ENCODE peak calls at places on chromosome 12, in nine cellular contexts. One of them, this sample, is unnamed.

GRCh38 chr12:125549836-125550235 is 484.6 kb downstream of the AACS start:
- DNase-seq in MM.1S: no peak
- DNase-seq in ovary: no peak
- DNase-seq in CD8-positive, alpha-beta memory T cell: no peak
- DNase-seq in body of pancreas: no peak
- DNase-seq in cardiac muscle cell: no peak
- DNase-seq in mammary epithelial cell: no peak
- DNase-seq in spleen: no peak
- DNase-seq in heart right ventricle: no peak
- DNase-seq in this sample: no peak

GRCh38 chr12:92193846-92194245 is 48.2 kb upstream of the BTG1 start:
- DNase-seq in MM.1S: no peak
- DNase-seq in ovary: no peak
- DNase-seq in CD8-positive, alpha-beta memory T cell: no peak
- DNase-seq in body of pancreas: no peak
- DNase-seq in cardiac muscle cell: no peak
- DNase-seq in mammary epithelial cell: no peak
- DNase-seq in spleen: no peak
- DNase-seq in heart right ventricle: no peak
- DNase-seq in this sample: no peak

GRCh38 chr12:128698573-128698972 is 125.2 kb downstream of the SLC15A4 start:
- DNase-seq in MM.1S: no peak
- DNase-seq in ovary: no peak
- DNase-seq in CD8-positive, alpha-beta memory T cell: no peak
- DNase-seq in body of pancreas: no peak
- DNase-seq in cardiac muscle cell: no peak
- DNase-seq in mammary epithelial cell: no peak
- DNase-seq in spleen: no peak
- DNase-seq in heart right ventricle: no peak
- DNase-seq in this sample: no peak

GRCh38 chr12:89353188-89353822 is 1.0 kb upstream of the DUSP6 start:
- DNase-seq in MM.1S: peak
- DNase-seq in ovary: peak
- DNase-seq in CD8-positive, alpha-beta memory T cell: peak
- DNase-seq in body of pancreas: peak
- DNase-seq in cardiac muscle cell: peak
- DNase-seq in mammary epithelial cell: no peak
- DNase-seq in spleen: no peak
- DNase-seq in heart right ventricle: peak
- DNase-seq in this sample: peak

GRCh38 chr12:3538691-3539030 is 47.7 kb downstream of the PRMT8 start:
- DNase-seq in MM.1S: no peak
- DNase-seq in ovary: no peak
- DNase-seq in CD8-positive, alpha-beta memory T cell: no peak
- DNase-seq in body of pancreas: no peak
- DNase-seq in cardiac muscle cell: no peak
- DNase-seq in mammary epithelial cell: no peak
- DNase-seq in spleen: no peak
- DNase-seq in heart right ventricle: no peak
- DNase-seq in this sample: no peak

GRCh38 chr12:105968025-105968424 is 170.7 kb downstream of the NUAK1 start:
- DNase-seq in MM.1S: no peak
- DNase-seq in ovary: no peak
- DNase-seq in CD8-positive, alpha-beta memory T cell: no peak
- DNase-seq in body of pancreas: no peak
- DNase-seq in cardiac muscle cell: no peak
- DNase-seq in mammary epithelial cell: no peak
- DNase-seq in spleen: no peak
- DNase-seq in heart right ventricle: no peak
- DNase-seq in this sample: no peak

GRCh38 chr12:53006810-53007742 is 820 bp downstream of the EIF4B start:
- DNase-seq in MM.1S: peak
- DNase-seq in ovary: peak
- DNase-seq in CD8-positive, alpha-beta memory T cell: peak
- DNase-seq in body of pancreas: peak
- DNase-seq in cardiac muscle cell: peak
- DNase-seq in mammary epithelial cell: peak
- DNase-seq in spleen: peak
- DNase-seq in heart right ventricle: peak
- DNase-seq in this sample: peak

GRCh38 chr12:43969882-43970281 is 134.0 kb downstream of the TMEM117 start:
- DNase-seq in MM.1S: no peak
- DNase-seq in ovary: no peak
- DNase-seq in CD8-positive, alpha-beta memory T cell: no peak
- DNase-seq in body of pancreas: no peak
- DNase-seq in cardiac muscle cell: peak
- DNase-seq in mammary epithelial cell: peak
- DNase-seq in spleen: no peak
- DNase-seq in heart right ventricle: no peak
- DNase-seq in this sample: no peak

GRCh38 chr12:32641287-32641901 is 37.7 kb upstream of the DNM1L start:
- DNase-seq in MM.1S: no peak
- DNase-seq in ovary: no peak
- DNase-seq in CD8-positive, alpha-beta memory T cell: no peak
- DNase-seq in body of pancreas: no peak
- DNase-seq in cardiac muscle cell: no peak
- DNase-seq in mammary epithelial cell: no peak
- DNase-seq in spleen: no peak
- DNase-seq in heart right ventricle: no peak
- DNase-seq in this sample: no peak

GRCh38 chr12:19110541-19110940 is 19.0 kb upstream of the PLEKHA5 start:
- DNase-seq in MM.1S: no peak
- DNase-seq in ovary: no peak
- DNase-seq in CD8-positive, alpha-beta memory T cell: no peak
- DNase-seq in body of pancreas: no peak
- DNase-seq in cardiac muscle cell: peak
- DNase-seq in mammary epithelial cell: no peak
- DNase-seq in spleen: no peak
- DNase-seq in heart right ventricle: no peak
- DNase-seq in this sample: no peak

GRCh38 chr12:115306380-115306779 is 622.4 kb upstream of the TBX3 start:
- DNase-seq in MM.1S: no peak
- DNase-seq in ovary: no peak
- DNase-seq in CD8-positive, alpha-beta memory T cell: no peak
- DNase-seq in body of pancreas: no peak
- DNase-seq in cardiac muscle cell: no peak
- DNase-seq in mammary epithelial cell: no peak
- DNase-seq in spleen: no peak
- DNase-seq in heart right ventricle: no peak
- DNase-seq in this sample: no peak

GRCh38 chr12:101108130-101108529 is 101.9 kb downstream of the SLC5A8 start:
- DNase-seq in MM.1S: peak
- DNase-seq in ovary: no peak
- DNase-seq in CD8-positive, alpha-beta memory T cell: no peak
- DNase-seq in body of pancreas: no peak
- DNase-seq in cardiac muscle cell: no peak
- DNase-seq in mammary epithelial cell: no peak
- DNase-seq in spleen: no peak
- DNase-seq in heart right ventricle: no peak
- DNase-seq in this sample: no peak

GRCh38 chr12:130263025-130263424 is 74.7 kb upstream of the PIWIL1 start:
- DNase-seq in MM.1S: no peak
- DNase-seq in ovary: no peak
- DNase-seq in CD8-positive, alpha-beta memory T cell: no peak
- DNase-seq in body of pancreas: no peak
- DNase-seq in cardiac muscle cell: no peak
- DNase-seq in mammary epithelial cell: no peak
- DNase-seq in spleen: no peak
- DNase-seq in heart right ventricle: no peak
- DNase-seq in this sample: no peak

GRCh38 chr12:95838125-95838524 is 20.6 kb upstream of the SNRPF start:
- DNase-seq in MM.1S: peak
- DNase-seq in ovary: no peak
- DNase-seq in CD8-positive, alpha-beta memory T cell: no peak
- DNase-seq in body of pancreas: no peak
- DNase-seq in cardiac muscle cell: peak
- DNase-seq in mammary epithelial cell: no peak
- DNase-seq in spleen: no peak
- DNase-seq in heart right ventricle: no peak
- DNase-seq in this sample: no peak

GRCh38 chr12:66688836-66689439 is 10.1 kb upstream of the GRIP1 start:
- DNase-seq in MM.1S: peak
- DNase-seq in ovary: peak
- DNase-seq in CD8-positive, alpha-beta memory T cell: no peak
- DNase-seq in body of pancreas: peak
- DNase-seq in cardiac muscle cell: peak
- DNase-seq in mammary epithelial cell: peak
- DNase-seq in spleen: no peak
- DNase-seq in heart right ventricle: peak
- DNase-seq in this sample: peak

GRCh38 chr12:50017047-50017446 is 8.2 kb downstream of the RACGAP1 start:
- DNase-seq in MM.1S: no peak
- DNase-seq in ovary: peak
- DNase-seq in CD8-positive, alpha-beta memory T cell: no peak
- DNase-seq in body of pancreas: peak
- DNase-seq in cardiac muscle cell: peak
- DNase-seq in mammary epithelial cell: peak
- DNase-seq in spleen: no peak
- DNase-seq in heart right ventricle: peak
- DNase-seq in this sample: no peak

DNA sequence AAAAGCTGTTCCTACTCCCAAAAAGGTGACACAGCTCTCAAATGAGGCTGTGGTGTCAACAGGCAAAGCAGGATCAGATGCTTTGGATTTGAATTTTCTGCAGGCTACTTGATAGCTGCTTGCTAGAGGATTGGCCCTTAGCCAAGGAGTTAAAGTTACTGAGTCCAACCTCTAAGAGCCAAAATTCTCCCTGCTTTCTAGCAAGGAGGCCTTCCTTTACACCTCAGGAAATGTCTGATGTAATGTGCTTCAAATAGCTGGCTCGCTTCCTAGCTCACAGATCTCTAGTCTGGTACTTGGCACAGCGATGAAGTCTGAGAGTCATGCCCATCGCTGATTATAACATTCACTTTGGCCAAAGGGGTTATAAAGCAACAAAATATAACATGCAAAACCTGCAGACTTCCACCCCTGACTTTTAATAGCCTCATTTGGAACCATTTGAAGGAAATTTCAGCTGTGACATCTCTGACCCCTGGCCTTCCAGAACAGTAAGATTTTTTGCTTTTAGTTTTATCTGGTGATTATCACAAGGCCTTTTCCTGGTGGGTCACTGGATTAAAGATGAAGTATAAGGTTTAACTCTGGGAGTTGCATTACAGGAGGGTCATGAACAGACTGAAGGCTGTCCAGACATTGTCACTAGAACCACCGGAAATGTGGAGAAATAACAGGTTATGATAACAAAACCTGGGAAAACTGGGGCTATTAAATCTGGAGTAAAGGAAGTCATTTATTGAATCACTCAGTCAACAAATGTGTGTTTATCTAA is 189.7 kb downstream of the EPS8 start:
- DNase-seq in MM.1S: no peak
- DNase-seq in ovary: no peak
- DNase-seq in CD8-positive, alpha-beta memory T cell: no peak
- DNase-seq in body of pancreas: no peak
- DNase-seq in cardiac muscle cell: peak
- DNase-seq in mammary epithelial cell: peak
- DNase-seq in spleen: no peak
- DNase-seq in heart right ventricle: peak
- DNase-seq in this sample: no peak
- H3K27ac ChIP-seq in MM.1S: no peak
- H3K27ac ChIP-seq in ovary: no peak
- H3K27ac ChIP-seq in CD8-positive, alpha-beta memory T cell: no peak
- H3K27ac ChIP-seq in body of pancreas: no peak
- H3K27ac ChIP-seq in cardiac muscle cell: no peak
- H3K27ac ChIP-seq in mammary epithelial cell: no peak
- H3K27ac ChIP-seq in spleen: no peak
- H3K27ac ChIP-seq in heart right ventricle: no peak
- H3K27ac ChIP-seq in this sample: no peak

GRCh38 chr12:12979731-12980259 is 20.3 kb downstream of the HEBP1 start:
- DNase-seq in MM.1S: no peak
- DNase-seq in ovary: no peak
- DNase-seq in CD8-positive, alpha-beta memory T cell: no peak
- DNase-seq in body of pancreas: no peak
- DNase-seq in cardiac muscle cell: peak
- DNase-seq in mammary epithelial cell: peak
- DNase-seq in spleen: no peak
- DNase-seq in heart right ventricle: peak
- DNase-seq in this sample: no peak
- H3K4me3 ChIP-seq in MM.1S: no peak
- H3K4me3 ChIP-seq in ovary: no peak
- H3K4me3 ChIP-seq in CD8-positive, alpha-beta memory T cell: no peak
- H3K4me3 ChIP-seq in body of pancreas: no peak
- H3K4me3 ChIP-seq in cardiac muscle cell: no peak
- H3K4me3 ChIP-seq in mammary epithelial cell: no peak
- H3K4me3 ChIP-seq in spleen: no peak
- H3K4me3 ChIP-seq in heart right ventricle: no peak
- H3K4me3 ChIP-seq in this sample: no peak

GRCh38 chr12:123019841-123020138 is 39.3 kb downstream of the ARL6IP4 start:
- DNase-seq in MM.1S: no peak
- DNase-seq in ovary: no peak
- DNase-seq in CD8-positive, alpha-beta memory T cell: peak
- DNase-seq in body of pancreas: no peak
- DNase-seq in cardiac muscle cell: no peak
- DNase-seq in mammary epithelial cell: no peak
- DNase-seq in spleen: no peak
- DNase-seq in heart right ventricle: no peak
- DNase-seq in this sample: no peak
- H3K27ac ChIP-seq in MM.1S: no peak
- H3K27ac ChIP-seq in ovary: no peak
- H3K27ac ChIP-seq in CD8-positive, alpha-beta memory T cell: no peak
- H3K27ac ChIP-seq in body of pancreas: no peak
- H3K27ac ChIP-seq in cardiac muscle cell: no peak
- H3K27ac ChIP-seq in mammary epithelial cell: no peak
- H3K27ac ChIP-seq in spleen: no peak
- H3K27ac ChIP-seq in heart right ventricle: no peak
- H3K27ac ChIP-seq in this sample: no peak

GRCh38 chr12:57753938-57754337 is 965 bp upstream of the MARCHF9 start:
- DNase-seq in MM.1S: no peak
- DNase-seq in ovary: no peak
- DNase-seq in CD8-positive, alpha-beta memory T cell: no peak
- DNase-seq in body of pancreas: no peak
- DNase-seq in cardiac muscle cell: no peak
- DNase-seq in mammary epithelial cell: no peak
- DNase-seq in spleen: no peak
- DNase-seq in heart right ventricle: no peak
- DNase-seq in this sample: no peak
- H3K4me3 ChIP-seq in MM.1S: peak
- H3K4me3 ChIP-seq in ovary: no peak
- H3K4me3 ChIP-seq in CD8-positive, alpha-beta memory T cell: peak
- H3K4me3 ChIP-seq in body of pancreas: no peak
- H3K4me3 ChIP-seq in cardiac muscle cell: no peak
- H3K4me3 ChIP-seq in mammary epithelial cell: no peak
- H3K4me3 ChIP-seq in spleen: peak
- H3K4me3 ChIP-seq in heart right ventricle: no peak
- H3K4me3 ChIP-seq in this sample: peak

DNA sequence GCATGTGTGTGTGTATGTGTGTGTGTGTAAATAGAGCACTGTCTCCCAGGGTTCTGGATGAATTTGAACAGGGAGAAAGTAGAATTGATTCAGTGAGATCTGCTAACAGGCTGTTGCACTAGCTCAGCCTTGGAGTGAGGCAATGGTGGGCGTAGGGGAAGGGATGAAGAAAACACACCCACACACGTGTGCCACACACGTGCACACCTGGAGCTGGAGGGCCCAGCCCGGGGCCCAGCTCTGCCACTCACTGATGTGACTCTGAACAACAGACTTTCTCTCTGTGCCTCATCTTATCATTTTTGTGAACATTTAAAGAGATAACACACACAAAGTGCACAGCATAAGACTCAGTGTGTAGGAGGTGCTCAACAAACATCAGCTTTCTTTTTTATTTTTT is 4.2 kb downstream of the ACACB start:
- DNase-seq in MM.1S: no peak
- DNase-seq in ovary: no peak
- DNase-seq in CD8-positive, alpha-beta memory T cell: no peak
- DNase-seq in body of pancreas: no peak
- DNase-seq in cardiac muscle cell: no peak
- DNase-seq in mammary epithelial cell: no peak
- DNase-seq in spleen: peak
- DNase-seq in heart right ventricle: no peak
- DNase-seq in this sample: no peak
- H3K27ac ChIP-seq in MM.1S: no peak
- H3K27ac ChIP-seq in ovary: no peak
- H3K27ac ChIP-seq in CD8-positive, alpha-beta memory T cell: no peak
- H3K27ac ChIP-seq in body of pancreas: peak
- H3K27ac ChIP-seq in cardiac muscle cell: peak
- H3K27ac ChIP-seq in mammary epithelial cell: no peak
- H3K27ac ChIP-seq in spleen: no peak
- H3K27ac ChIP-seq in heart right ventricle: no peak
- H3K27ac ChIP-seq in this sample: no peak

This sample was measured in naive thymus-derived CD4-positive, alpha-beta T cell.